ENCODE peak calls at places on chromosomes 12 and 14, in eight cellular contexts. L is CD4-positive, alpha-beta T cell; Q is caudate nucleus; O is thoracic aorta; V is GM23248; T is AG04450; E is effector memory CD4-positive, alpha-beta T cell; B is body of pancreas. D is an unnamed sample.

GRCh38 chr14:56488306-56488705 is 91.3 kb upstream of the TMEM260 start:
- DNase-seq in L (no peak), Q (no peak), O (no peak), V (no peak), T (no peak), E (no peak), B (no peak), D (no peak)

GRCh38 chr14:55454264-55455151 is 14.1 kb upstream of the TBPL2 start:
- DNase-seq in L (no peak), Q (no peak), O (no peak), V (peak; percentile 64), T (peak; percentile 52), E (no peak), B (peak; percentile 51), D (peak; percentile 17)

GRCh38 chr14:84857571-84857970 is 672.4 kb upstream of the FLRT2 start:
- DNase-seq in L (no peak), Q (no peak), O (no peak), V (no peak), T (no peak), E (no peak), B (no peak), D (no peak)

GRCh38 chr12:13562915-13563742 is 366.6 kb downstream of the EMP1 start:
- DNase-seq in L (no peak), Q (no peak), O (no peak), V (no peak), T (no peak), E (no peak), B (no peak), D (no peak)

GRCh38 chr14:68654471-68654941 is 138.4 kb downstream of the ZFP36L1 start:
- DNase-seq in L (no peak), Q (no peak), O (no peak), V (no peak), T (no peak), E (no peak), B (no peak), D (no peak)

GRCh38 chr12:50734409-50735263 is 29.3 kb upstream of the ATF1 start:
- DNase-seq in L (no peak), Q (no peak), O (no peak), V (peak; percentile 56), T (no peak), E (no peak), B (no peak), D (no peak)

GRCh38 chr12:95942532-95943230 is at the start of gene CCDC38:
- DNase-seq in L (peak; percentile 79), Q (peak; percentile 83), O (peak; percentile 27), V (peak; percentile 81), T (no peak), E (peak; percentile 66), B (peak; percentile 87), D (peak; percentile 23)

GRCh38 chr12:2152134-2152533 is 99.3 kb downstream of the CACNA1C start:
- DNase-seq in L (no peak), Q (no peak), O (no peak), V (no peak), T (no peak), E (no peak), B (no peak), D (no peak)

GRCh38 chr12:51941011-51941561 is 10.4 kb upstream of the ACVR1B start:
- DNase-seq in L (no peak), Q (no peak), O (no peak), V (peak; percentile 54), T (peak; percentile 32), E (no peak), B (no peak), D (no peak)

GRCh38 chr12:4274960-4275868 is 1.7 kb downstream of the CCND2 start:
- DNase-seq in L (no peak), Q (no peak), O (no peak), V (peak; percentile 57), T (no peak), E (no peak), B (peak; percentile 39), D (no peak)

GRCh38 chr14:102229739-102230092 is 75.2 kb downstream of the MOK start:
- DNase-seq in L (no peak), Q (no peak), O (no peak), V (no peak), T (no peak), E (no peak), B (no peak), D (no peak)

GRCh38 chr12:16473610-16474326 is 126.3 kb downstream of the MGST1 start:
- DNase-seq in L (no peak), Q (no peak), O (no peak), V (peak; percentile 52), T (peak; percentile 8), E (no peak), B (no peak), D (no peak)

GRCh38 chr12:25825494-25825893 is 133.0 kb upstream of the RASSF8 start:
- DNase-seq in L (no peak), Q (no peak), O (no peak), V (no peak), T (no peak), E (no peak), B (no peak), D (no peak)

GRCh38 chr12:46702581-46703344 is 123.0 kb downstream of the SLC38A4 start:
- DNase-seq in L (no peak), Q (no peak), O (no peak), V (peak; percentile 66), T (no peak), E (no peak), B (no peak), D (no peak)

GRCh38 chr12:29073631-29074239 is 75.3 kb upstream of the FAR2 start:
- DNase-seq in L (no peak), Q (no peak), O (no peak), V (peak; percentile 76), T (peak; percentile 15), E (no peak), B (no peak), D (peak; percentile 5)

GRCh38 chr14:52052289-52052943 is 16.4 kb downstream of the NID2 start:
- DNase-seq in L (no peak), Q (no peak), O (no peak), V (peak; percentile 95), T (no peak), E (no peak), B (no peak), D (no peak)

GRCh38 chr12:12684375-12685106 is 11.4 kb downstream of the GPR19 start:
- DNase-seq in L (no peak), Q (peak; percentile 79), O (no peak), V (peak; percentile 60), T (no peak), E (no peak), B (peak; percentile 23), D (peak; percentile 27)

GRCh38 chr14:91405724-91406435 is 11.7 kb downstream of the CCDC88C start:
- DNase-seq in L (no peak), Q (no peak), O (no peak), V (no peak), T (no peak), E (no peak), B (no peak), D (no peak)
- H3K27ac ChIP-seq in L (peak overlapping the region; percentile 85), Q (peak overlapping the region; percentile 59), O (no peak overlapping the region), V (no peak overlapping the region), T (no peak overlapping the region), E (peak overlapping the region; percentile 86), B (peak overlapping the region; percentile 11), D (no peak overlapping the region)

GRCh38 chr14:105541218-105541617 is 14.8 kb downstream of the TMEM121 start:
- DNase-seq in L (no peak), Q (no peak), O (no peak), V (no peak), T (no peak), E (no peak), B (no peak), D (no peak)

GRCh38 chr14:105538481-105539049 is 12.2 kb downstream of the TMEM121 start:
- DNase-seq in L (no peak), Q (no peak), O (no peak), V (no peak), T (no peak), E (no peak), B (no peak), D (no peak)

GRCh38 chr14:105537580-105538474 is 11.4 kb downstream of the TMEM121 start:
- DNase-seq in L (peak; percentile 81), Q (peak; percentile 58), O (no peak), V (peak; percentile 38), T (no peak), E (peak; percentile 48), B (peak; percentile 74), D (no peak)

GRCh38 chr14:105536691-105537579 is 10.6 kb downstream of the TMEM121 start:
- DNase-seq in L (no peak), Q (no peak), O (no peak), V (no peak), T (no peak), E (no peak), B (no peak), D (no peak)

GRCh38 chr14:105540811-105541210 is 14.4 kb downstream of the TMEM121 start:
- DNase-seq in L (no peak), Q (no peak), O (no peak), V (no peak), T (no peak), E (no peak), B (no peak), D (no peak)
- H3K27ac ChIP-seq in L (no peak overlapping the region), Q (no peak overlapping the region), O (no peak overlapping the region), V (no peak overlapping the region), T (no peak overlapping the region), E (no peak overlapping the region), B (no peak overlapping the region), D (no peak overlapping the region)

GRCh38 chr12:123897221-123897620 is 75.4 kb downstream of the CCDC92 start:
- DNase-seq in L (no peak), Q (no peak), O (no peak), V (peak; percentile 92), T (peak; percentile 55), E (no peak), B (no peak), D (no peak)

GRCh38 chr12:123893276-123893675 is 79.4 kb downstream of the CCDC92 start:
- DNase-seq in L (no peak), Q (no peak), O (no peak), V (no peak), T (no peak), E (no peak), B (no peak), D (no peak)

GRCh38 chr12:123894823-123895338 is 77.8 kb downstream of the CCDC92 start:
- DNase-seq in L (no peak), Q (no peak), O (no peak), V (no peak), T (no peak), E (no peak), B (no peak), D (no peak)

GRCh38 chr12:123896786-123897185 is 75.8 kb downstream of the CCDC92 start:
- DNase-seq in L (no peak), Q (no peak), O (no peak), V (peak; percentile 84), T (peak; percentile 33), E (no peak), B (no peak), D (no peak)

GRCh38 chr12:123895477-123895876 is 77.2 kb downstream of the CCDC92 start:
- DNase-seq in L (no peak), Q (no peak), O (no peak), V (no peak), T (no peak), E (no peak), B (no peak), D (no peak)
- H3K27ac ChIP-seq in L (no peak overlapping the region), Q (no peak overlapping the region), O (no peak overlapping the region), V (no peak overlapping the region), T (no peak overlapping the region), E (no peak overlapping the region), B (no peak overlapping the region), D (no peak overlapping the region)

DNA sequence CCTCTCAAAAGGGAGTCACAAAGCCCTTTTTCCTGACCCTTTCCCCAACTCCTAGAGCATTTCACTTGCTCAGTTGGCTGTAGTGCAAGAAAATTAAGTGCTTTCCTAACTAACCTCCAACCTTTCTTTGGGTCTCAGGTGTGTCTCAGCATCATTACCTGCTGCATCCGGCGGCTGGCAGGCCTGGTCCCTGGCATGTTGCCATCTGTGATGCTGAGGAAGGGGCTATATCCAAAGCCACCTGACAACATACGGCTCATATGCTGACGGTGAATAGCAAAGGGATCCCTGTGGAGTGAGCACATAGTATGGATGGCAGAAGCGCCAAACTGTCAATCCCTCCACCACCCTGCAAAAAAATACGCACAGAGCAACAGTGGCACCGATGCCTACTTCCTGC is 1.2 kb downstream of the MLF2 start:
- DNase-seq in L (no peak), Q (no peak), O (no peak), V (no peak), T (no peak), E (no peak), B (no peak), D (no peak)
- H3K27ac ChIP-seq in L (peak overlapping the region; percentile 86), Q (peak overlapping the region; percentile 11), O (peak overlapping the region; percentile 92), V (peak overlapping the region; percentile 98), T (peak overlapping the region; percentile 3), E (peak overlapping the region; percentile 91), B (peak overlapping the region; percentile 98), D (peak overlapping the region; percentile 98)

D was measured in substantia nigra.